ENCODE peak calls at places on chromosomes 11 and 22, in nine cellular contexts. V is PC-3, P is astrocyte, S is fibroblast of lung, R is GM23338, O is spleen, E is A549, J is H1, H is thoracic aorta. K is an unnamed sample.

GRCh38 chr22:19429950-19430889 is 1.3 kb downstream of the HIRA start:
- DNase-seq in V (peak; percentile 7), P (peak; percentile 70), S (peak; percentile 80), R (peak; percentile 28), O (no peak), E (no peak), J (no peak), H (no peak), K (peak; percentile 74)

GRCh38 chr11:104152941-104153340 is 11.0 kb downstream of the PDGFD start:
- DNase-seq in V (no peak), P (no peak), S (no peak), R (no peak), O (no peak), E (no peak), J (no peak), H (no peak), K (no peak)

GRCh38 chr11:15471028-15471708 is 356.4 kb downstream of the INSC start:
- DNase-seq in V (no peak), P (no peak), S (no peak), R (no peak), O (no peak), E (no peak), J (no peak), H (no peak), K (no peak)

GRCh38 chr11:70834984-70835560 is 417.3 kb downstream of the SHANK2 start:
- DNase-seq in V (no peak), P (no peak), S (no peak), R (no peak), O (no peak), E (no peak), J (no peak), H (no peak), K (no peak)

GRCh38 chr22:39311592-39312400 is 7.6 kb downstream of the RPL3 start:
- DNase-seq in V (no peak), P (no peak), S (no peak), R (peak; percentile 60), O (no peak), E (no peak), J (peak; percentile 76), H (no peak), K (no peak)

GRCh38 chr11:126491092-126491491 is 135.6 kb downstream of the ST3GAL4 start:
- DNase-seq in V (no peak), P (no peak), S (no peak), R (peak; percentile 62), O (peak; percentile 60), E (no peak), J (no peak), H (no peak), K (no peak)

GRCh38 chr11:85810871-85811611 is at the start of gene SYTL2:
- DNase-seq in V (peak; percentile 85), P (peak; percentile 33), S (peak; percentile 34), R (peak; percentile 86), O (peak; percentile 92), E (peak; percentile 75), J (peak; percentile 87), H (no peak), K (no peak)

GRCh38 chr11:110130642-110131238 is 37.5 kb downstream of the ZC3H12C start:
- DNase-seq in V (no peak), P (peak; percentile 86), S (peak; percentile 71), R (peak; percentile 44), O (no peak), E (no peak), J (no peak), H (no peak), K (no peak)

GRCh38 chr11:68044145-68044813 is 5.5 kb downstream of the TCIRG1 start:
- DNase-seq in V (no peak), P (no peak), S (no peak), R (no peak), O (peak; percentile 73), E (no peak), J (no peak), H (no peak), K (no peak)

GRCh38 chr11:68043029-68043348 is 4.2 kb downstream of the TCIRG1 start:
- DNase-seq in V (no peak), P (no peak), S (no peak), R (no peak), O (no peak), E (no peak), J (no peak), H (no peak), K (no peak)

GRCh38 chr11:68042219-68043028 is 3.6 kb downstream of the TCIRG1 start:
- DNase-seq in V (no peak), P (no peak), S (no peak), R (no peak), O (peak; percentile 81), E (no peak), J (no peak), H (no peak), K (no peak)

GRCh38 chr11:68044898-68045351 is 6.1 kb downstream of the TCIRG1 start:
- DNase-seq in V (no peak), P (no peak), S (no peak), R (no peak), O (peak; percentile 76), E (no peak), J (no peak), H (no peak), K (no peak)

DNA sequence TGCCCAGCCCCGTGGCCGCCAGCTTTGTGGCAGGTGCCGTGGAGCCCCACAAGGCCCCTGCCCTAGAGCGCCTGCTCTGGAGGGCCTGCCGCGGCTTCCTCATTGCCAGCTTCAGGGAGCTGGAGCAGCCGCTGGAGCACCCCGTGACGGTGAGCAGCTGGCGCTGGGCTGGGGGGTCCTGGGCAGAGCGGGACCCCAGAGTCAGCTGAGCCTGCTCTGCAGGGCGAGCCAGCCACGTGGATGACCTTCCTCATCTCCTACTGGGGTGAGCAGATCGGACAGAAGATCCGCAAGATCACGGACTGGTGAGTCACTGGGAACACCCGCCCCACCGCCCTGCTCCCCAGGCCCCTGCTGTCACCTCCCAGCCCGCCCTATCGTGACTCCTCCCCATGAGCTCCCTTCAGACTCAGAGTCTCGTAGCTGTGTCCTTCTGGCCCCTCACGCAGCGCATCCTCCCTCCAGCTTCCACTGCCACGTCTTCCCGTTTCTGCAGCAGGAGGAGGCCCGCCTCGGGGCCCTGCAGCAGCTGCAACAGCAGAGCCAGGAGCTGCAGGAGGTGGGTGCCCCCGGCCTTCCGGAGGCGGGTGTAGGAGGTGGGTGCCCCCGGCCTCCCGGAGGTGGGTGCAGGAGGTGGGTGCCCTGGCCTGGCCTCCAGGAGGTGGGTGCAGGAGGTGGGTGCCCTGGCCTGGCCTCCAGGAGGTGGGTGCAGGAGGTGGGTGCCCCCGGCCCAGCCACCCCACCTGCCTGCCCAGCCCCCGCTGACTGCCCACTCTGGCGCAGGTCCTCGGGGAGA is 4.7 kb downstream of the TCIRG1 start:
- DNase-seq in V (no peak), P (peak; percentile 22), S (peak; percentile 70), R (no peak), O (peak; percentile 75), E (peak; percentile 53), J (no peak), H (no peak), K (no peak)
- H3K4me3 ChIP-seq in V (no peak overlapping the region), P (no peak overlapping the region), S (no peak overlapping the region), R (no peak overlapping the region), O (no peak overlapping the region), E (no peak overlapping the region), J (no peak overlapping the region), H (no peak overlapping the region), K (no peak overlapping the region)

GRCh38 chr22:23521442-23522113 is 58.5 kb downstream of the IGLL1 start:
- DNase-seq in V (peak; percentile 76), P (peak; percentile 69), S (peak; percentile 83), R (peak; percentile 97), O (peak; percentile 95), E (peak; percentile 70), J (peak; percentile 91), H (peak; percentile 72), K (peak; percentile 74)
- TF ChIP-seq CTCF in V (peak; percentile 10), P (no peak), S (no peak), R (no peak), O (no peak), E (peak; percentile 18), J (no peak), H (no peak), K (no peak)

GRCh38 chr11:77156396-77157195 is 28.6 kb downstream of the MYO7A start:
- DNase-seq in V (no peak), P (no peak), S (no peak), R (no peak), O (no peak), E (no peak), J (no peak), H (no peak), K (no peak)

GRCh38 chr11:77158041-77158695 is 30.1 kb downstream of the MYO7A start:
- DNase-seq in V (no peak), P (no peak), S (no peak), R (no peak), O (no peak), E (no peak), J (no peak), H (no peak), K (no peak)

GRCh38 chr11:77155556-77156130 is 27.6 kb downstream of the MYO7A start:
- DNase-seq in V (no peak), P (no peak), S (no peak), R (no peak), O (no peak), E (no peak), J (no peak), H (no peak), K (no peak)

GRCh38 chr11:77159937-77160495 is 32.0 kb downstream of the MYO7A start:
- DNase-seq in V (no peak), P (no peak), S (no peak), R (no peak), O (no peak), E (no peak), J (no peak), H (no peak), K (no peak)

DNA sequence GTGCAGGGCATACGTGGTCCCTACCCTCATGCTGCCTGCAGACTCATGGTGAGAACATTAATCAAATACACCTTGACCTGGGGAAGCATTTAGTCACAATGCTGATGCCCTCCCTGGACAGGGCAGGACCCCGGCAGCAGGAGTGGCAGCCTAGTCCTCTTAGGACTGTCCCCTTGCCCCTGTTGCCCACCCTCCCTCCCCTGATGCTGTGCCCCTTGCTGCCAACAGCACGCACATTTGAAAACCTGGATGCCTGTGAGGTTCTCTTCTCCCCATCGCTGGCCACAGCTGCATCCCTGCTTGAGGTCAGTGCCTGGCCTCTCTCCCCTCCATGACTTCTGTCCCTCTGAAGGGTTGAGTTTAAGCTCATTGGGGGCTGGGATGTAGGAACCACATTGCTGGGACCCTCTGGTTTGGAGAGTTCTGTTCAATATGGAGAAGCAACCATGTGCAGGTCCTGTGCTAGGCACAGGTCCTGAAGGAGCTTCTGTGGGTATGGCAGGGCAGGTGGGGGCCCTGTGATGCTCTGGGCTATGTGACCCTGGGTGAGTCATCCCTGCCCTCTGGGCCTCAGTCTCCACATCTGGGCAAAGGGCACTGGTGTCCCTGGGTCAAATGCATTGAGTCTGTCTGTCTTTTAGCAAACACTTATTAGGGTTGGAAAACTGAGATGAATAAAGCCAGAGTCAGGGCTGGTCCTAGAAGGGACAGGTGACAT is 31.3 kb downstream of the MYO7A start:
- DNase-seq in V (no peak), P (no peak), S (no peak), R (no peak), O (no peak), E (no peak), J (no peak), H (no peak), K (no peak)
- H3K4me3 ChIP-seq in V (no peak overlapping the region), P (no peak overlapping the region), S (no peak overlapping the region), R (no peak overlapping the region), O (no peak overlapping the region), E (no peak overlapping the region), J (no peak overlapping the region), H (no peak overlapping the region), K (no peak overlapping the region)

DNA sequence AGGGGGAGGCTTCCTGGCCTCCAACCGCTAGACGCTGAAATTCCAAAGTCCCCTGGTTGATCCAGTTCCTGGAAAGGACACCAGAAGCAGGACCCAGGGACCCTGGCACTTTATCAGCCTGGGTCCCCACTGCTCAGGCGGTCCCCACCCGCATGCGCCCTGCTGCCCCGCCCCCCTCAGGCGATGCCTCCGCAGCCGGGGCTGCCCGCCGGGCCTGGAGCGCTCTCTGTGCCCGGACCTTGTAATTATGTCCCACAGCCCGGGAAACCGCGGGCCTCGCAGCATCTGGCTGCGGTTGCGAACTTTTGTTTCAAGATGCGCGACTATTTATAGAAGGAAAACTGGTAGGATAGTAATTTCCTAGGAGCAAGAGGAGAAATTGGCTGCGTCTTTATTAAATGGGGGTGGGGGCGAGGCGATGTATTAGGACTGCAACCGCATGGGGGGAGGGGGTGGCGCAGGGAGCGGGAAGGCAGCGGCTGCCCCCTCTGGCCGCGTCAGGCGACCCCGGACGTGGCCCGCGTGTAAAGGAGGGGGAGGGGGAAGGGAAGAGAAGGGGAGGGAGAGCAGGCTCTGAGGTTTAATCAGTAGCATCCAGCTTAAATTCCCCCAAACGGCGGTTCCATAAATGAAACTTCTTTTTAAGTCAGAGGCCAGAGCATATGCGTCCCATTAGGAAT is 6.1 kb downstream of the WNT7B start:
- DNase-seq in V (no peak), P (peak; percentile 53), S (peak; percentile 44), R (peak; percentile 66), O (no peak), E (no peak), J (peak; percentile 73), H (no peak), K (no peak)
- TF ChIP-seq CTCF in V (no peak), P (no peak), S (no peak), R (peak; percentile 9), O (no peak), E (no peak), J (peak; percentile 13), H (no peak), K (no peak)

K was measured in fibroblast of the aortic adventitia.